ENCODE peak calls at places on chromosomes 12 and 14, in four cellular contexts. J is mesenchymal stem cell, G is A549, E is sigmoid colon. N is an unnamed sample.

GRCh38 chr12:105100998-105101397 is 6.5 kb upstream of the WASHC4 start:
- DNase-seq in J (peak; percentile 40), G (no peak), E (no peak), N (peak; percentile 58)

GRCh38 chr14:54776361-54777001 is 126.1 kb downstream of the GCH1 start:
- DNase-seq in J (peak; percentile 27), G (no peak), E (peak; percentile 69), N (peak; percentile 86)

GRCh38 chr14:50740858-50741257 is 72.8 kb upstream of the SAV1 start:
- DNase-seq in J (no peak), G (no peak), E (no peak), N (peak; percentile 20)

GRCh38 chr12:6773662-6774351 is 1.5 kb downstream of the LAG3 start:
- DNase-seq in J (no peak), G (no peak), E (no peak), N (no peak)

GRCh38 chr12:29750131-29750927 is 33.4 kb downstream of the TMTC1 start:
- DNase-seq in J (no peak), G (no peak), E (no peak), N (no peak)

GRCh38 chr14:66088661-66089060 is 397.5 kb upstream of the CCDC196 start:
- DNase-seq in J (no peak), G (no peak), E (no peak), N (peak; percentile 73)

GRCh38 chr14:53306267-53306721 is 153.2 kb upstream of the DDHD1 start:
- DNase-seq in J (peak; percentile 50), G (peak; percentile 47), E (peak; percentile 73), N (peak; percentile 67)

GRCh38 chr12:6963016-6963731 is 7.3 kb downstream of the PHB2 start:
- DNase-seq in J (no peak), G (no peak), E (peak; percentile 65), N (no peak)

GRCh38 chr14:51368721-51369163 is 128.7 kb downstream of the TMX1 start:
- DNase-seq in J (peak; percentile 61), G (no peak), E (no peak), N (peak; percentile 96)

GRCh38 chr12:78390920-78391319 is 473.7 kb upstream of the SYT1 start:
- DNase-seq in J (no peak), G (no peak), E (no peak), N (no peak)

GRCh38 chr12:104910196-104910840 is 47.8 kb downstream of the SLC41A2 start:
- DNase-seq in J (no peak), G (no peak), E (no peak), N (peak; percentile 72)

GRCh38 chr12:53443955-53444354 is 2.4 kb downstream of the PRR13 start:
- DNase-seq in J (no peak), G (no peak), E (no peak), N (no peak)

GRCh38 chr14:86203843-86204242 is 673.9 kb downstream of the FLRT2 start:
- DNase-seq in J (no peak), G (no peak), E (no peak), N (no peak)

GRCh38 chr12:53596920-53597363 is 29.2 kb downstream of the ATF7 start:
- DNase-seq in J (peak; percentile 68), G (no peak), E (no peak), N (peak; percentile 49)

GRCh38 chr14:61456720-61457119 is 135.3 kb downstream of the PRKCH start:
- DNase-seq in J (peak; percentile 77), G (peak; percentile 76), E (peak; percentile 87), N (peak; percentile 84)

GRCh38 chr12:102371177-102371576 is 109.2 kb downstream of the IGF1 start:
- DNase-seq in J (no peak), G (no peak), E (no peak), N (no peak)

GRCh38 chr14:96062506-96062905 is 23.3 kb downstream of the C14orf132 start:
- DNase-seq in J (no peak), G (no peak), E (no peak), N (no peak)

GRCh38 chr12:54608786-54609185 is 20.3 kb upstream of the PPP1R1A start:
- DNase-seq in J (no peak), G (no peak), E (no peak), N (no peak)

GRCh38 chr14:20247651-20248246 is 8.7 kb downstream of the OR11H4 start:
- DNase-seq in J (no peak), G (peak; percentile 57), E (no peak), N (no peak)

GRCh38 chr14:85437143-85437542 is 92.8 kb upstream of the FLRT2 start:
- DNase-seq in J (no peak), G (peak; percentile 88), E (no peak), N (peak; percentile 71)

GRCh38 chr12:111773801-111774551 is 7.2 kb downstream of the ALDH2 start:
- DNase-seq in J (peak; percentile 96), G (peak; percentile 69), E (peak; percentile 94), N (peak; percentile 83)

GRCh38 chr14:62592877-62593276 is 452.4 kb downstream of the KCNH5 start:
- DNase-seq in J (peak; percentile 25), G (peak; percentile 14), E (no peak), N (no peak)

GRCh38 chr12:100608776-100609175 is 35.3 kb downstream of the GAS2L3 start:
- DNase-seq in J (no peak), G (no peak), E (no peak), N (no peak)

GRCh38 chr14:78975734-78976133 is 805.6 kb downstream of the NRXN3 start:
- DNase-seq in J (no peak), G (no peak), E (no peak), N (no peak)

GRCh38 chr12:109389146-109389545 is 41.4 kb downstream of the MYO1H start:
- DNase-seq in J (no peak), G (peak; percentile 60), E (no peak), N (peak; percentile 4)

GRCh38 chr12:51200806-51201205 is 17.1 kb downstream of the POU6F1 start:
- DNase-seq in J (no peak), G (no peak), E (no peak), N (peak; percentile 21)
- H3K4me1 ChIP-seq in J (peaks cover 2% of the 10 kb centered on the region), G (peaks cover 3% of the 10 kb centered on the region), E (no peaks in the 10 kb centered on the region), N (no peaks in the 10 kb centered on the region)

GRCh38 chr14:99592394-99592793 is 11.6 kb downstream of the CCDC85C start:
- DNase-seq in J (no peak), G (no peak), E (no peak), N (no peak)
- H3K4me1 ChIP-seq in J (peaks cover 35% of the 10 kb centered on the region), G (peaks cover 61% of the 10 kb centered on the region), E (peaks cover 99% of the 10 kb centered on the region), N (peaks cover 6% of the 10 kb centered on the region)

GRCh38 chr12:92077530-92077929 is 68.1 kb downstream of the BTG1 start:
- DNase-seq in J (no peak), G (no peak), E (no peak), N (no peak)
- H3K4me1 ChIP-seq in J (no peaks in the 10 kb centered on the region), G (peaks cover 80% of the 10 kb centered on the region), E (peaks cover 34% of the 10 kb centered on the region), N (peaks cover 71% of the 10 kb centered on the region)

DNA sequence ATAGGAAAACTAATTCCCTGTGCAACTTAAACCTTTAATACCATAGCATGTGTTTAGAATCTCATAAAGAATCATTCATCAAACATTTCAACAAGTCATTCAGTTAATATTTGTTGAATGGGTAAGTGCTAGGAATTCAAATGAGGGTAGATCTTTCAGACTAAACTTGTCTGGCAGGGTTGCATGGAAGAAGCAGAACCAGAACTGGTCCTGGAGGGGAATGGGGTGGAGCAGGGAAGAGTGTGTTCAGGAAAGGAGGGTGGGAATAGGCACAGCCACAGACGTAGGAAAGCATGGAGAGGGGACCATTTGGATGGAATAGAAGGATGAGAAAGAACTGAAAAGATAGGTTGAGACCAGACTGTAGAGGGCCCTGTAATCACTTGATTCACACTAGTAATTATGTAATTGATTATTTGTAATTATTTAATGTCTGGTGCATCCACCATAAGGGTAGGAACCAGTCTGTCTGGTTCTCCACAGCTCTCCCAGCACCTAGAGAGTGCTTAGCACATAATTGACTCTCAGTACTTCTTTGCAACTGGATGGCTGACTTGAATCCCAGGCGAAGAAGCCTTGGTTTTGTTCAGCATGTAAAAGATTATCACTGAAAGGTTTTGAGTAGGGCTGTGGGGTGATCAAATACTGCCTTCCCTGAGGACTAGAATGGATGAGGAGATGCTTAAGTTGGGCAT is 3.0 kb upstream of the MAP3K9 start:
- DNase-seq in J (no peak), G (no peak), E (no peak), N (no peak)
- H3K4me1 ChIP-seq in J (peaks cover 11% of the 10 kb centered on the region), G (peaks cover 35% of the 10 kb centered on the region), E (peaks cover 23% of the 10 kb centered on the region), N (no peaks in the 10 kb centered on the region)

GRCh38 chr12:131734336-131735152 is 23.7 kb downstream of the SFSWAP start:
- DNase-seq in J (no peak), G (no peak), E (no peak), N (no peak)

GRCh38 chr12:131735863-131736806 is 25.2 kb downstream of the SFSWAP start:
- DNase-seq in J (no peak), G (no peak), E (no peak), N (no peak)

GRCh38 chr12:131735153-131735456 is 24.2 kb downstream of the SFSWAP start:
- DNase-seq in J (no peak), G (no peak), E (no peak), N (no peak)

GRCh38 chr12:131733874-131734273 is 23.0 kb downstream of the SFSWAP start:
- DNase-seq in J (no peak), G (no peak), E (no peak), N (no peak)

GRCh38 chr12:131732996-131733615 is 22.2 kb downstream of the SFSWAP start:
- DNase-seq in J (no peak), G (no peak), E (no peak), N (no peak)
- H3K4me1 ChIP-seq in J (peaks cover 8% of the 10 kb centered on the region), G (peaks cover 17% of the 10 kb centered on the region), E (no peaks in the 10 kb centered on the region), N (no peaks in the 10 kb centered on the region)

GRCh38 chr14:75459099-75459741 is 31.4 kb downstream of the JDP2 start:
- DNase-seq in J (no peak), G (peak; percentile 19), E (peak; percentile 70), N (no peak)

GRCh38 chr14:75459791-75460190 is 32.0 kb downstream of the JDP2 start:
- DNase-seq in J (no peak), G (no peak), E (no peak), N (no peak)

GRCh38 chr14:75457648-75458165 is 29.9 kb downstream of the JDP2 start:
- DNase-seq in J (no peak), G (no peak), E (no peak), N (no peak)

GRCh38 chr14:75457024-75457390 is 29.2 kb downstream of the JDP2 start:
- DNase-seq in J (no peak), G (no peak), E (no peak), N (no peak)

GRCh38 chr14:75458305-75458704 is 30.5 kb downstream of the JDP2 start:
- DNase-seq in J (no peak), G (no peak), E (no peak), N (no peak)
- H3K4me1 ChIP-seq in J (peaks cover 40% of the 10 kb centered on the region), G (peaks cover 36% of the 10 kb centered on the region), E (peaks cover 63% of the 10 kb centered on the region), N (peaks cover 25% of the 10 kb centered on the region)

GRCh38 chr12:13101854-13102375 is 1.6 kb downstream of the GSG1 start:
- DNase-seq in J (peak; percentile 74), G (peak; percentile 85), E (no peak), N (peak; percentile 81)
- H3K4me1 ChIP-seq in J (peaks cover 11% of the 10 kb centered on the region), G (peaks cover 57% of the 10 kb centered on the region), E (peaks cover 45% of the 10 kb centered on the region), N (peaks cover 55% of the 10 kb centered on the region)

N was measured in GM23248.